ENCODE peak calls at places on chromosomes 2 and 18, in five cellular contexts. L, T, U, X and F are unnamed samples. For H3K27me3, the result is how much of the 10 kb centered on the place peaks cover.

GRCh38 chr2:186751078-186751477 is 57.2 kb downstream of the FAM171B start:
- DNase-seq in L (no peak), T (no peak), U (no peak), X (no peak), F (no peak)

GRCh38 chr18:10318686-10318960 is 135.8 kb upstream of the APCDD1 start:
- DNase-seq in L (no peak), T (no peak), U (no peak), X (no peak), F (no peak)

GRCh38 chr2:102619414-102620319 is at the start of gene SLC9A2:
- DNase-seq in L (no peak), T (no peak), U (peak), X (peak), F (no peak)

GRCh38 chr2:71410716-71411115 is 42.6 kb upstream of the DYSF start:
- DNase-seq in L (no peak), T (no peak), U (no peak), X (no peak), F (no peak)

GRCh38 chr18:6755107-6755506 is 25.6 kb downstream of the ARHGAP28 start:
- DNase-seq in L (no peak), T (no peak), U (no peak), X (no peak), F (no peak)

GRCh38 chr18:32674491-32674890 is 98.3 kb downstream of the KLHL14 start:
- DNase-seq in L (no peak), T (no peak), U (no peak), X (no peak), F (no peak)

GRCh38 chr2:85394256-85394655 is 15.9 kb downstream of the CAPG start:
- DNase-seq in L (no peak), T (no peak), U (no peak), X (no peak), F (peak)

GRCh38 chr2:217254111-217254510 is 394.2 kb upstream of the TNP1 start:
- DNase-seq in L (no peak), T (no peak), U (no peak), X (no peak), F (no peak)

GRCh38 chr18:55234366-55235093 is 275.3 kb upstream of the CCDC68 start:
- DNase-seq in L (peak), T (peak), U (peak), X (peak), F (peak)

GRCh38 chr2:102615620-102616436 is 3.5 kb upstream of the SLC9A2 start:
- DNase-seq in L (no peak), T (peak), U (peak), X (peak), F (peak)

GRCh38 chr2:212995920-212996319 is 155.5 kb downstream of the IKZF2 start:
- DNase-seq in L (no peak), T (no peak), U (no peak), X (no peak), F (no peak)

GRCh38 chr18:77001979-77002378 is 130.6 kb downstream of the MBP start:
- DNase-seq in L (no peak), T (no peak), U (no peak), X (no peak), F (peak)

GRCh38 chr2:108271691-108272253 is 16.9 kb upstream of the SULT1C2 start:
- DNase-seq in L (no peak), T (no peak), U (no peak), X (no peak), F (peak)

GRCh38 chr2:207161724-207162123 is 4.0 kb downstream of the KLF7 start:
- DNase-seq in L (no peak), T (no peak), U (no peak), X (no peak), F (no peak)

GRCh38 chr2:27795868-27796277 is 24.4 kb downstream of the MRPL33 start:
- DNase-seq in L (no peak), T (no peak), U (no peak), X (no peak), F (no peak)

GRCh38 chr2:69235863-69236262 is 151.2 kb downstream of the GFPT1 start:
- DNase-seq in L (no peak), T (no peak), U (no peak), X (no peak), F (no peak)

GRCh38 chr2:99975386-99975785 is 167.0 kb downstream of the AFF3 start:
- DNase-seq in L (no peak), T (no peak), U (no peak), X (no peak), F (no peak)

GRCh38 chr18:58838946-58839345 is 25.7 kb upstream of the ZNF532 start:
- DNase-seq in L (no peak), T (no peak), U (no peak), X (no peak), F (no peak)

GRCh38 chr2:109417701-109418335 is 195.9 kb downstream of the SEPTIN10 start:
- DNase-seq in L (no peak), T (no peak), U (no peak), X (no peak), F (no peak)

GRCh38 chr2:97663962-97664635 is at the start of gene ACTR1B:
- DNase-seq in L (peak), T (peak), U (peak), X (peak), F (peak)
- H3K27ac ChIP-seq in L (peak), T (peak), U (peak), X (peak), F (peak)

GRCh38 chr2:219038600-219038999 is 2.7 kb downstream of the CFAP65 start:
- DNase-seq in L (no peak), T (no peak), U (no peak), X (no peak), F (no peak)

GRCh38 chr2:219037783-219038549 is 3.4 kb downstream of the CFAP65 start:
- DNase-seq in L (no peak), T (no peak), U (no peak), X (no peak), F (no peak)

GRCh38 chr2:219042750-219043149 is 1.4 kb upstream of the CFAP65 start:
- DNase-seq in L (no peak), T (no peak), U (no peak), X (no peak), F (no peak)

GRCh38 chr2:219042157-219042556 is 841 bp upstream of the CFAP65 start:
- DNase-seq in L (no peak), T (no peak), U (no peak), X (no peak), F (no peak)

DNA sequence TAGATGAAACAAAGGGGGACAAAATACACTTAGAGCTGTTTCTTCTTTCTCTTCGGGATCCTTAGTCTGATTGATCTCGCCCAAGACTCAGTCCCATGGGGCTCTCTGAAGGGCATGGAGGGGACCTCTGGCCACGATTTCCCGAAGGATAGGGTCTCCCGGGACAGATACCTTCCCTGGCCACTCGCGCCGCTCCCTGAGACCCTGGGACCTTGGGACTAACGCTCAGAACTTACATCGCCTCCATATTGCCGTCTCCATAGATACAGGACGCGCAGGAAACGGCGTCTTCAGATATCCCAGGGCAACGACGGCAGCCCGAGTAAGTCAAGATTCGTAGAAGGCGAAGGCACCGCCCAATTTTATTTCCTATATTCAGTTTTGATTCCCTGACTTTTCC is at the start of gene CFAP65:
- DNase-seq in L (no peak), T (no peak), U (no peak), X (no peak), F (peak)
- H3K4me3 ChIP-seq in L (peak), T (no peak), U (peak), X (no peak), F (no peak)

GRCh38 chr2:52597361-52597760 is 1170.2 kb upstream of the CHAC2 start:
- DNase-seq in L (no peak), T (no peak), U (no peak), X (no peak), F (no peak)
- H3K27me3 ChIP-seq in L (under half), T (under half), U (under half), X (under half), F (under half)

GRCh38 chr2:39399570-39399969 is 37.5 kb downstream of the MAP4K3 start:
- DNase-seq in L (no peak), T (no peak), U (no peak), X (no peak), F (no peak)
- H3K27ac ChIP-seq in L (no peak), T (no peak), U (no peak), X (no peak), F (no peak)

GRCh38 chr2:164954954-164955701 is at the start of gene SLC38A11:
- DNase-seq in L (no peak), T (no peak), U (no peak), X (peak), F (no peak)
- H3K4me3 ChIP-seq in L (no peak), T (no peak), U (peak), X (peak), F (peak)

GRCh38 chr2:236240228-236240990 is 23.8 kb downstream of the ASB18 start:
- DNase-seq in L (no peak), T (no peak), U (no peak), X (peak), F (no peak)

GRCh38 chr2:236236559-236237450 is 27.4 kb downstream of the ASB18 start:
- DNase-seq in L (no peak), T (no peak), U (no peak), X (no peak), F (no peak)

GRCh38 chr2:236237468-236238190 is 26.6 kb downstream of the ASB18 start:
- DNase-seq in L (no peak), T (no peak), U (no peak), X (peak), F (no peak)

GRCh38 chr2:236239276-236240065 is 24.7 kb downstream of the ASB18 start:
- DNase-seq in L (no peak), T (no peak), U (no peak), X (no peak), F (no peak)

GRCh38 chr2:236238756-236239155 is 25.4 kb downstream of the ASB18 start:
- DNase-seq in L (no peak), T (no peak), U (no peak), X (no peak), F (no peak)
- H3K27me3 ChIP-seq in L (under half), T (under half), U (under half), X (half or more), F (under half)

GRCh38 chr2:164802095-164802744 is 39.4 kb downstream of the COBLL1 start:
- DNase-seq in L (no peak), T (no peak), U (no peak), X (no peak), F (no peak)
- H3K27ac ChIP-seq in L (no peak), T (no peak), U (no peak), X (no peak), F (no peak)

GRCh38 chr2:167294775-167295140 is 406.5 kb downstream of the XIRP2 start:
- DNase-seq in L (no peak), T (no peak), U (no peak), X (no peak), F (no peak)

GRCh38 chr2:167293172-167293781 is 405.0 kb downstream of the XIRP2 start:
- DNase-seq in L (no peak), T (peak), U (peak), X (no peak), F (peak)

GRCh38 chr2:167294031-167294774 is 405.9 kb downstream of the XIRP2 start:
- DNase-seq in L (no peak), T (no peak), U (peak), X (peak), F (no peak)

GRCh38 chr2:167289651-167290410 is 401.6 kb downstream of the XIRP2 start:
- DNase-seq in L (no peak), T (no peak), U (no peak), X (no peak), F (no peak)

GRCh38 chr2:167292430-167293171 is 404.3 kb downstream of the XIRP2 start:
- DNase-seq in L (no peak), T (peak), U (peak), X (peak), F (peak)
- H3K4me3 ChIP-seq in L (peak), T (peak), U (peak), X (peak), F (peak)